ENCODE peak calls at places on chromosomes 11 and 22, in ten cellular contexts. One of them, this sample, is unnamed.

GRCh38 chr11:118229274-118229847 is 4.5 kb upstream of the JAML start:
- DNase-seq in GM23338: no peak
- DNase-seq in NCI-H345: no peak
- DNase-seq in effector memory CD4-positive, alpha-beta T cell: no peak
- DNase-seq in RKO: no peak
- DNase-seq in cardiac muscle cell: no peak
- DNase-seq in activated T-cell treated with anti-CD3 and anti-CD28 coated beads, Interleukin-2, amount 50 U/mL, for 48 hours: no peak
- DNase-seq in transverse colon: no peak
- DNase-seq in ELF-1: no peak
- DNase-seq in activated CD4-positive, alpha-beta T cell treated with anti-CD3 and anti-CD28 coated beads, Interleukin-2, amount 10 ng/mL, durations not matched to agents 24 days and 14 days: no peak
- DNase-seq in this sample: no peak

GRCh38 chr22:35940166-35940565 is 88.5 kb downstream of the RBFOX2 start:
- DNase-seq in GM23338: no peak
- DNase-seq in NCI-H345: no peak
- DNase-seq in effector memory CD4-positive, alpha-beta T cell: no peak
- DNase-seq in RKO: no peak
- DNase-seq in cardiac muscle cell: no peak
- DNase-seq in activated T-cell treated with anti-CD3 and anti-CD28 coated beads, Interleukin-2, amount 50 U/mL, for 48 hours: no peak
- DNase-seq in transverse colon: no peak
- DNase-seq in ELF-1: no peak
- DNase-seq in activated CD4-positive, alpha-beta T cell treated with anti-CD3 and anti-CD28 coated beads, Interleukin-2, amount 10 ng/mL, durations not matched to agents 24 days and 14 days: no peak
- DNase-seq in this sample: no peak

GRCh38 chr11:125253795-125254525 is 89.4 kb downstream of the PKNOX2 start:
- DNase-seq in GM23338: no peak
- DNase-seq in NCI-H345: no peak
- DNase-seq in effector memory CD4-positive, alpha-beta T cell: no peak
- DNase-seq in RKO: no peak
- DNase-seq in cardiac muscle cell: no peak
- DNase-seq in activated T-cell treated with anti-CD3 and anti-CD28 coated beads, Interleukin-2, amount 50 U/mL, for 48 hours: no peak
- DNase-seq in transverse colon: no peak
- DNase-seq in ELF-1: no peak
- DNase-seq in activated CD4-positive, alpha-beta T cell treated with anti-CD3 and anti-CD28 coated beads, Interleukin-2, amount 10 ng/mL, durations not matched to agents 24 days and 14 days: no peak
- DNase-seq in this sample: no peak

GRCh38 chr11:132962026-132962425 is 570.3 kb downstream of the OPCML start:
- DNase-seq in GM23338: no peak
- DNase-seq in NCI-H345: no peak
- DNase-seq in effector memory CD4-positive, alpha-beta T cell: no peak
- DNase-seq in RKO: peak; percentile 7
- DNase-seq in cardiac muscle cell: no peak
- DNase-seq in activated T-cell treated with anti-CD3 and anti-CD28 coated beads, Interleukin-2, amount 50 U/mL, for 48 hours: no peak
- DNase-seq in transverse colon: no peak
- DNase-seq in ELF-1: peak; percentile 24
- DNase-seq in activated CD4-positive, alpha-beta T cell treated with anti-CD3 and anti-CD28 coated beads, Interleukin-2, amount 10 ng/mL, durations not matched to agents 24 days and 14 days: no peak
- DNase-seq in this sample: no peak

GRCh38 chr11:34234086-34234740 is 123.6 kb downstream of the ABTB2 start:
- DNase-seq in GM23338: peak; percentile 87
- DNase-seq in NCI-H345: no peak
- DNase-seq in effector memory CD4-positive, alpha-beta T cell: peak; percentile 75
- DNase-seq in RKO: peak; percentile 75
- DNase-seq in cardiac muscle cell: no peak
- DNase-seq in activated T-cell treated with anti-CD3 and anti-CD28 coated beads, Interleukin-2, amount 50 U/mL, for 48 hours: peak; percentile 78
- DNase-seq in transverse colon: peak; percentile 79
- DNase-seq in ELF-1: peak; percentile 77
- DNase-seq in activated CD4-positive, alpha-beta T cell treated with anti-CD3 and anti-CD28 coated beads, Interleukin-2, amount 10 ng/mL, durations not matched to agents 24 days and 14 days: peak; percentile 94
- DNase-seq in this sample: peak; percentile 88

GRCh38 chr11:15472405-15472799 is 357.7 kb downstream of the INSC start:
- DNase-seq in GM23338: peak; percentile 6
- DNase-seq in NCI-H345: no peak
- DNase-seq in effector memory CD4-positive, alpha-beta T cell: no peak
- DNase-seq in RKO: no peak
- DNase-seq in cardiac muscle cell: no peak
- DNase-seq in activated T-cell treated with anti-CD3 and anti-CD28 coated beads, Interleukin-2, amount 50 U/mL, for 48 hours: no peak
- DNase-seq in transverse colon: no peak
- DNase-seq in ELF-1: peak; percentile 60
- DNase-seq in activated CD4-positive, alpha-beta T cell treated with anti-CD3 and anti-CD28 coated beads, Interleukin-2, amount 10 ng/mL, durations not matched to agents 24 days and 14 days: no peak
- DNase-seq in this sample: no peak

GRCh38 chr22:23922921-23923320 is 28.7 kb downstream of the MIF start:
- DNase-seq in GM23338: no peak
- DNase-seq in NCI-H345: no peak
- DNase-seq in effector memory CD4-positive, alpha-beta T cell: no peak
- DNase-seq in RKO: no peak
- DNase-seq in cardiac muscle cell: no peak
- DNase-seq in activated T-cell treated with anti-CD3 and anti-CD28 coated beads, Interleukin-2, amount 50 U/mL, for 48 hours: no peak
- DNase-seq in transverse colon: no peak
- DNase-seq in ELF-1: no peak
- DNase-seq in activated CD4-positive, alpha-beta T cell treated with anti-CD3 and anti-CD28 coated beads, Interleukin-2, amount 10 ng/mL, durations not matched to agents 24 days and 14 days: no peak
- DNase-seq in this sample: no peak

GRCh38 chr11:45247433-45247832 is 38.7 kb downstream of the SYT13 start:
- DNase-seq in GM23338: no peak
- DNase-seq in NCI-H345: no peak
- DNase-seq in effector memory CD4-positive, alpha-beta T cell: no peak
- DNase-seq in RKO: no peak
- DNase-seq in cardiac muscle cell: no peak
- DNase-seq in activated T-cell treated with anti-CD3 and anti-CD28 coated beads, Interleukin-2, amount 50 U/mL, for 48 hours: no peak
- DNase-seq in transverse colon: no peak
- DNase-seq in ELF-1: no peak
- DNase-seq in activated CD4-positive, alpha-beta T cell treated with anti-CD3 and anti-CD28 coated beads, Interleukin-2, amount 10 ng/mL, durations not matched to agents 24 days and 14 days: no peak
- DNase-seq in this sample: no peak

GRCh38 chr22:25109878-25110595 is 89.6 kb upstream of the CRYBB3 start:
- DNase-seq in GM23338: no peak
- DNase-seq in NCI-H345: no peak
- DNase-seq in effector memory CD4-positive, alpha-beta T cell: no peak
- DNase-seq in RKO: no peak
- DNase-seq in cardiac muscle cell: no peak
- DNase-seq in activated T-cell treated with anti-CD3 and anti-CD28 coated beads, Interleukin-2, amount 50 U/mL, for 48 hours: no peak
- DNase-seq in transverse colon: no peak
- DNase-seq in ELF-1: no peak
- DNase-seq in activated CD4-positive, alpha-beta T cell treated with anti-CD3 and anti-CD28 coated beads, Interleukin-2, amount 10 ng/mL, durations not matched to agents 24 days and 14 days: no peak
- DNase-seq in this sample: no peak

GRCh38 chr22:48099671-48100070 is 1337.2 kb downstream of the TBC1D22A start:
- DNase-seq in GM23338: no peak
- DNase-seq in NCI-H345: no peak
- DNase-seq in effector memory CD4-positive, alpha-beta T cell: no peak
- DNase-seq in RKO: no peak
- DNase-seq in cardiac muscle cell: no peak
- DNase-seq in activated T-cell treated with anti-CD3 and anti-CD28 coated beads, Interleukin-2, amount 50 U/mL, for 48 hours: no peak
- DNase-seq in transverse colon: no peak
- DNase-seq in ELF-1: no peak
- DNase-seq in activated CD4-positive, alpha-beta T cell treated with anti-CD3 and anti-CD28 coated beads, Interleukin-2, amount 10 ng/mL, durations not matched to agents 24 days and 14 days: no peak
- DNase-seq in this sample: no peak

GRCh38 chr11:27976262-27976661 is 131.7 kb downstream of the KIF18A start:
- DNase-seq in GM23338: no peak
- DNase-seq in NCI-H345: no peak
- DNase-seq in effector memory CD4-positive, alpha-beta T cell: no peak
- DNase-seq in RKO: no peak
- DNase-seq in cardiac muscle cell: no peak
- DNase-seq in activated T-cell treated with anti-CD3 and anti-CD28 coated beads, Interleukin-2, amount 50 U/mL, for 48 hours: no peak
- DNase-seq in transverse colon: no peak
- DNase-seq in ELF-1: no peak
- DNase-seq in activated CD4-positive, alpha-beta T cell treated with anti-CD3 and anti-CD28 coated beads, Interleukin-2, amount 10 ng/mL, durations not matched to agents 24 days and 14 days: no peak
- DNase-seq in this sample: no peak

GRCh38 chr11:17734418-17734911 is at the start of gene KCNC1:
- DNase-seq in GM23338: peak; percentile 75
- DNase-seq in NCI-H345: peak; percentile 85
- DNase-seq in effector memory CD4-positive, alpha-beta T cell: no peak
- DNase-seq in RKO: no peak
- DNase-seq in cardiac muscle cell: peak; percentile 82
- DNase-seq in activated T-cell treated with anti-CD3 and anti-CD28 coated beads, Interleukin-2, amount 50 U/mL, for 48 hours: no peak
- DNase-seq in transverse colon: no peak
- DNase-seq in ELF-1: peak; percentile 37
- DNase-seq in activated CD4-positive, alpha-beta T cell treated with anti-CD3 and anti-CD28 coated beads, Interleukin-2, amount 10 ng/mL, durations not matched to agents 24 days and 14 days: no peak
- DNase-seq in this sample: no peak

GRCh38 chr22:50444663-50445062 is 30.2 kb downstream of the SBF1 start:
- DNase-seq in GM23338: no peak
- DNase-seq in NCI-H345: no peak
- DNase-seq in effector memory CD4-positive, alpha-beta T cell: no peak
- DNase-seq in RKO: peak; percentile 67
- DNase-seq in cardiac muscle cell: peak; percentile 12
- DNase-seq in activated T-cell treated with anti-CD3 and anti-CD28 coated beads, Interleukin-2, amount 50 U/mL, for 48 hours: no peak
- DNase-seq in transverse colon: peak; percentile 62
- DNase-seq in ELF-1: no peak
- DNase-seq in activated CD4-positive, alpha-beta T cell treated with anti-CD3 and anti-CD28 coated beads, Interleukin-2, amount 10 ng/mL, durations not matched to agents 24 days and 14 days: no peak
- DNase-seq in this sample: no peak

GRCh38 chr11:33660962-33661361 is 39.7 kb downstream of the C11orf91 start:
- DNase-seq in GM23338: no peak
- DNase-seq in NCI-H345: no peak
- DNase-seq in effector memory CD4-positive, alpha-beta T cell: no peak
- DNase-seq in RKO: no peak
- DNase-seq in cardiac muscle cell: no peak
- DNase-seq in activated T-cell treated with anti-CD3 and anti-CD28 coated beads, Interleukin-2, amount 50 U/mL, for 48 hours: no peak
- DNase-seq in transverse colon: no peak
- DNase-seq in ELF-1: no peak
- DNase-seq in activated CD4-positive, alpha-beta T cell treated with anti-CD3 and anti-CD28 coated beads, Interleukin-2, amount 10 ng/mL, durations not matched to agents 24 days and 14 days: no peak
- DNase-seq in this sample: no peak

GRCh38 chr11:34161812-34162506 is 56.5 kb downstream of the NAT10 start:
- DNase-seq in GM23338: no peak
- DNase-seq in NCI-H345: no peak
- DNase-seq in effector memory CD4-positive, alpha-beta T cell: peak; percentile 3
- DNase-seq in RKO: no peak
- DNase-seq in cardiac muscle cell: no peak
- DNase-seq in activated T-cell treated with anti-CD3 and anti-CD28 coated beads, Interleukin-2, amount 50 U/mL, for 48 hours: peak; percentile 62
- DNase-seq in transverse colon: no peak
- DNase-seq in ELF-1: peak; percentile 57
- DNase-seq in activated CD4-positive, alpha-beta T cell treated with anti-CD3 and anti-CD28 coated beads, Interleukin-2, amount 10 ng/mL, durations not matched to agents 24 days and 14 days: peak; percentile 74
- DNase-seq in this sample: no peak

GRCh38 chr11:127931811-127932210 is 655.5 kb downstream of the ETS1 start:
- DNase-seq in GM23338: no peak
- DNase-seq in NCI-H345: no peak
- DNase-seq in effector memory CD4-positive, alpha-beta T cell: no peak
- DNase-seq in RKO: no peak
- DNase-seq in cardiac muscle cell: no peak
- DNase-seq in activated T-cell treated with anti-CD3 and anti-CD28 coated beads, Interleukin-2, amount 50 U/mL, for 48 hours: no peak
- DNase-seq in transverse colon: no peak
- DNase-seq in ELF-1: no peak
- DNase-seq in activated CD4-positive, alpha-beta T cell treated with anti-CD3 and anti-CD28 coated beads, Interleukin-2, amount 10 ng/mL, durations not matched to agents 24 days and 14 days: no peak
- DNase-seq in this sample: no peak

GRCh38 chr11:103803062-103803461 is 233.4 kb upstream of the DDI1 start:
- DNase-seq in GM23338: no peak
- DNase-seq in NCI-H345: no peak
- DNase-seq in effector memory CD4-positive, alpha-beta T cell: no peak
- DNase-seq in RKO: peak; percentile 3
- DNase-seq in cardiac muscle cell: no peak
- DNase-seq in activated T-cell treated with anti-CD3 and anti-CD28 coated beads, Interleukin-2, amount 50 U/mL, for 48 hours: no peak
- DNase-seq in transverse colon: no peak
- DNase-seq in ELF-1: no peak
- DNase-seq in activated CD4-positive, alpha-beta T cell treated with anti-CD3 and anti-CD28 coated beads, Interleukin-2, amount 10 ng/mL, durations not matched to agents 24 days and 14 days: no peak
- DNase-seq in this sample: no peak

GRCh38 chr11:72084960-72085359 is 4.3 kb downstream of the LRRC51 start:
- DNase-seq in GM23338: no peak
- DNase-seq in NCI-H345: no peak
- DNase-seq in effector memory CD4-positive, alpha-beta T cell: no peak
- DNase-seq in RKO: no peak
- DNase-seq in cardiac muscle cell: no peak
- DNase-seq in activated T-cell treated with anti-CD3 and anti-CD28 coated beads, Interleukin-2, amount 50 U/mL, for 48 hours: no peak
- DNase-seq in transverse colon: no peak
- DNase-seq in ELF-1: no peak
- DNase-seq in activated CD4-positive, alpha-beta T cell treated with anti-CD3 and anti-CD28 coated beads, Interleukin-2, amount 10 ng/mL, durations not matched to agents 24 days and 14 days: no peak
- DNase-seq in this sample: no peak

GRCh38 chr11:96102664-96103068 is 178.8 kb upstream of the MTMR2 start:
- DNase-seq in GM23338: no peak
- DNase-seq in NCI-H345: no peak
- DNase-seq in effector memory CD4-positive, alpha-beta T cell: no peak
- DNase-seq in RKO: no peak
- DNase-seq in cardiac muscle cell: no peak
- DNase-seq in activated T-cell treated with anti-CD3 and anti-CD28 coated beads, Interleukin-2, amount 50 U/mL, for 48 hours: no peak
- DNase-seq in transverse colon: no peak
- DNase-seq in ELF-1: no peak
- DNase-seq in activated CD4-positive, alpha-beta T cell treated with anti-CD3 and anti-CD28 coated beads, Interleukin-2, amount 10 ng/mL, durations not matched to agents 24 days and 14 days: no peak
- DNase-seq in this sample: no peak

GRCh38 chr22:27972732-27973698 is 54.0 kb upstream of the PITPNB start:
- DNase-seq in GM23338: no peak
- DNase-seq in NCI-H345: no peak
- DNase-seq in effector memory CD4-positive, alpha-beta T cell: no peak
- DNase-seq in RKO: no peak
- DNase-seq in cardiac muscle cell: no peak
- DNase-seq in activated T-cell treated with anti-CD3 and anti-CD28 coated beads, Interleukin-2, amount 50 U/mL, for 48 hours: no peak
- DNase-seq in transverse colon: no peak
- DNase-seq in ELF-1: no peak
- DNase-seq in activated CD4-positive, alpha-beta T cell treated with anti-CD3 and anti-CD28 coated beads, Interleukin-2, amount 10 ng/mL, durations not matched to agents 24 days and 14 days: peak; percentile 27
- DNase-seq in this sample: no peak

GRCh38 chr11:6602096-6602940 is 1.1 kb downstream of the RRP8 start:
- DNase-seq in GM23338: no peak
- DNase-seq in NCI-H345: no peak
- DNase-seq in effector memory CD4-positive, alpha-beta T cell: no peak
- DNase-seq in RKO: no peak
- DNase-seq in cardiac muscle cell: no peak
- DNase-seq in activated T-cell treated with anti-CD3 and anti-CD28 coated beads, Interleukin-2, amount 50 U/mL, for 48 hours: peak; percentile 16
- DNase-seq in transverse colon: no peak
- DNase-seq in ELF-1: no peak
- DNase-seq in activated CD4-positive, alpha-beta T cell treated with anti-CD3 and anti-CD28 coated beads, Interleukin-2, amount 10 ng/mL, durations not matched to agents 24 days and 14 days: peak; percentile 56
- DNase-seq in this sample: no peak

GRCh38 chr11:115379528-115379927 is 124.7 kb downstream of the CADM1 start:
- DNase-seq in GM23338: no peak
- DNase-seq in NCI-H345: no peak
- DNase-seq in effector memory CD4-positive, alpha-beta T cell: no peak
- DNase-seq in RKO: no peak
- DNase-seq in cardiac muscle cell: no peak
- DNase-seq in activated T-cell treated with anti-CD3 and anti-CD28 coated beads, Interleukin-2, amount 50 U/mL, for 48 hours: no peak
- DNase-seq in transverse colon: no peak
- DNase-seq in ELF-1: no peak
- DNase-seq in activated CD4-positive, alpha-beta T cell treated with anti-CD3 and anti-CD28 coated beads, Interleukin-2, amount 10 ng/mL, durations not matched to agents 24 days and 14 days: no peak
- DNase-seq in this sample: no peak

GRCh38 chr22:47586038-47586437 is 823.6 kb downstream of the TBC1D22A start:
- DNase-seq in GM23338: no peak
- DNase-seq in NCI-H345: peak; percentile 35
- DNase-seq in effector memory CD4-positive, alpha-beta T cell: no peak
- DNase-seq in RKO: peak; percentile 15
- DNase-seq in cardiac muscle cell: no peak
- DNase-seq in activated T-cell treated with anti-CD3 and anti-CD28 coated beads, Interleukin-2, amount 50 U/mL, for 48 hours: no peak
- DNase-seq in transverse colon: no peak
- DNase-seq in ELF-1: no peak
- DNase-seq in activated CD4-positive, alpha-beta T cell treated with anti-CD3 and anti-CD28 coated beads, Interleukin-2, amount 10 ng/mL, durations not matched to agents 24 days and 14 days: no peak
- DNase-seq in this sample: no peak

GRCh38 chr11:1205987-1206331 is 16.9 kb upstream of the MUC5B start:
- DNase-seq in GM23338: no peak
- DNase-seq in NCI-H345: no peak
- DNase-seq in effector memory CD4-positive, alpha-beta T cell: no peak
- DNase-seq in RKO: no peak
- DNase-seq in cardiac muscle cell: no peak
- DNase-seq in activated T-cell treated with anti-CD3 and anti-CD28 coated beads, Interleukin-2, amount 50 U/mL, for 48 hours: no peak
- DNase-seq in transverse colon: no peak
- DNase-seq in ELF-1: no peak
- DNase-seq in activated CD4-positive, alpha-beta T cell treated with anti-CD3 and anti-CD28 coated beads, Interleukin-2, amount 10 ng/mL, durations not matched to agents 24 days and 14 days: no peak
- DNase-seq in this sample: no peak

GRCh38 chr11:64887757-64888405 is 9.5 kb upstream of the EHD1 start:
- DNase-seq in GM23338: peak; percentile 91
- DNase-seq in NCI-H345: peak; percentile 71
- DNase-seq in effector memory CD4-positive, alpha-beta T cell: peak; percentile 69
- DNase-seq in RKO: peak; percentile 62
- DNase-seq in cardiac muscle cell: peak; percentile 81
- DNase-seq in activated T-cell treated with anti-CD3 and anti-CD28 coated beads, Interleukin-2, amount 50 U/mL, for 48 hours: peak; percentile 92
- DNase-seq in transverse colon: peak; percentile 92
- DNase-seq in ELF-1: peak; percentile 88
- DNase-seq in activated CD4-positive, alpha-beta T cell treated with anti-CD3 and anti-CD28 coated beads, Interleukin-2, amount 10 ng/mL, durations not matched to agents 24 days and 14 days: peak; percentile 96
- DNase-seq in this sample: no peak

GRCh38 chr11:14500181-14500651 is 605 bp upstream of the COPB1 start:
- DNase-seq in GM23338: peak; percentile 63
- DNase-seq in NCI-H345: peak; percentile 59
- DNase-seq in effector memory CD4-positive, alpha-beta T cell: peak; percentile 39
- DNase-seq in RKO: peak; percentile 69
- DNase-seq in cardiac muscle cell: peak; percentile 42
- DNase-seq in activated T-cell treated with anti-CD3 and anti-CD28 coated beads, Interleukin-2, amount 50 U/mL, for 48 hours: peak; percentile 46
- DNase-seq in transverse colon: peak; percentile 68
- DNase-seq in ELF-1: peak; percentile 23
- DNase-seq in activated CD4-positive, alpha-beta T cell treated with anti-CD3 and anti-CD28 coated beads, Interleukin-2, amount 10 ng/mL, durations not matched to agents 24 days and 14 days: peak; percentile 87
- DNase-seq in this sample: no peak

GRCh38 chr22:23062616-23063538 is 7.4 kb upstream of the GNAZ start:
- DNase-seq in GM23338: no peak
- DNase-seq in NCI-H345: no peak
- DNase-seq in effector memory CD4-positive, alpha-beta T cell: no peak
- DNase-seq in RKO: no peak
- DNase-seq in cardiac muscle cell: no peak
- DNase-seq in activated T-cell treated with anti-CD3 and anti-CD28 coated beads, Interleukin-2, amount 50 U/mL, for 48 hours: peak; percentile 7
- DNase-seq in transverse colon: no peak
- DNase-seq in ELF-1: no peak
- DNase-seq in activated CD4-positive, alpha-beta T cell treated with anti-CD3 and anti-CD28 coated beads, Interleukin-2, amount 10 ng/mL, durations not matched to agents 24 days and 14 days: no peak
- DNase-seq in this sample: no peak

GRCh38 chr11:69089258-69089657 is 40.5 kb downstream of the TPCN2 start:
- DNase-seq in GM23338: no peak
- DNase-seq in NCI-H345: no peak
- DNase-seq in effector memory CD4-positive, alpha-beta T cell: no peak
- DNase-seq in RKO: peak; percentile 46
- DNase-seq in cardiac muscle cell: no peak
- DNase-seq in activated T-cell treated with anti-CD3 and anti-CD28 coated beads, Interleukin-2, amount 50 U/mL, for 48 hours: no peak
- DNase-seq in transverse colon: no peak
- DNase-seq in ELF-1: no peak
- DNase-seq in activated CD4-positive, alpha-beta T cell treated with anti-CD3 and anti-CD28 coated beads, Interleukin-2, amount 10 ng/mL, durations not matched to agents 24 days and 14 days: no peak
- DNase-seq in this sample: no peak